ENCODE peak calls at places on chromosomes 1 and 21, in four cellular contexts. One of them, this sample, is unnamed.

GRCh38 chr1:77639056-77639455 is 43.4 kb downstream of the ZZZ3 start:
- DNase-seq in CD4-positive, alpha-beta memory T cell: no peak
- DNase-seq in foreskin fibroblast: peak; percentile 78
- DNase-seq in heart right ventricle: no peak
- DNase-seq in this sample: no peak

GRCh38 chr1:206945779-206946178 is 487 bp downstream of the PIGR start:
- DNase-seq in foreskin fibroblast: no peak
- DNase-seq in heart right ventricle: no peak
- DNase-seq in CD4-positive, alpha-beta memory T cell: no peak
- DNase-seq in this sample: no peak

GRCh38 chr21:31901342-31901741 is 28.5 kb downstream of the HUNK start:
- DNase-seq in foreskin fibroblast: no peak
- DNase-seq in CD4-positive, alpha-beta memory T cell: no peak
- DNase-seq in heart right ventricle: no peak
- DNase-seq in this sample: no peak

GRCh38 chr1:47416319-47417128 is 439 bp downstream of the FOXE3 start:
- DNase-seq in foreskin fibroblast: peak; percentile 47
- DNase-seq in CD4-positive, alpha-beta memory T cell: no peak
- DNase-seq in heart right ventricle: no peak
- DNase-seq in this sample: no peak

GRCh38 chr1:219805191-219805590 is 123.2 kb downstream of the SLC30A10 start:
- DNase-seq in foreskin fibroblast: no peak
- DNase-seq in heart right ventricle: no peak
- DNase-seq in CD4-positive, alpha-beta memory T cell: no peak
- DNase-seq in this sample: no peak

GRCh38 chr1:91555821-91556531 is 55.3 kb downstream of the CDC7 start:
- DNase-seq in heart right ventricle: no peak
- DNase-seq in foreskin fibroblast: peak; percentile 73
- DNase-seq in CD4-positive, alpha-beta memory T cell: peak; percentile 85
- DNase-seq in this sample: peak; percentile 89

GRCh38 chr1:37482796-37483744 is 8.7 kb downstream of the ZC3H12A start:
- DNase-seq in foreskin fibroblast: no peak
- DNase-seq in heart right ventricle: peak; percentile 11
- DNase-seq in CD4-positive, alpha-beta memory T cell: no peak
- DNase-seq in this sample: no peak

GRCh38 chr1:41674501-41674900 is 190.0 kb upstream of the EDN2 start:
- DNase-seq in heart right ventricle: no peak
- DNase-seq in CD4-positive, alpha-beta memory T cell: no peak
- DNase-seq in foreskin fibroblast: no peak
- DNase-seq in this sample: no peak

GRCh38 chr21:17987328-17987727 is 168.2 kb upstream of the C21orf91 start:
- DNase-seq in heart right ventricle: no peak
- DNase-seq in CD4-positive, alpha-beta memory T cell: no peak
- DNase-seq in foreskin fibroblast: no peak
- DNase-seq in this sample: no peak

GRCh38 chr1:115794976-115795375 is 26.5 kb upstream of the CASQ2 start:
- DNase-seq in CD4-positive, alpha-beta memory T cell: no peak
- DNase-seq in foreskin fibroblast: no peak
- DNase-seq in heart right ventricle: no peak
- DNase-seq in this sample: no peak

GRCh38 chr1:208997726-208998312 is 585.7 kb upstream of the CAMK1G start:
- DNase-seq in foreskin fibroblast: peak; percentile 62
- DNase-seq in CD4-positive, alpha-beta memory T cell: no peak
- DNase-seq in heart right ventricle: no peak
- DNase-seq in this sample: peak; percentile 10

GRCh38 chr1:7610106-7610731 is 160.9 kb upstream of the VAMP3 start:
- DNase-seq in CD4-positive, alpha-beta memory T cell: no peak
- DNase-seq in heart right ventricle: no peak
- DNase-seq in foreskin fibroblast: no peak
- DNase-seq in this sample: no peak

GRCh38 chr1:110779617-110780016 is 93.3 kb upstream of the CD53 start:
- DNase-seq in foreskin fibroblast: no peak
- DNase-seq in CD4-positive, alpha-beta memory T cell: no peak
- DNase-seq in heart right ventricle: no peak
- DNase-seq in this sample: no peak

GRCh38 chr21:16578912-16579311 is 849.1 kb downstream of the USP25 start:
- DNase-seq in heart right ventricle: no peak
- DNase-seq in foreskin fibroblast: peak; percentile 39
- DNase-seq in CD4-positive, alpha-beta memory T cell: no peak
- DNase-seq in this sample: no peak

GRCh38 chr1:210467440-210468040 is 138.8 kb downstream of the HHAT start:
- DNase-seq in foreskin fibroblast: peak; percentile 61
- DNase-seq in CD4-positive, alpha-beta memory T cell: no peak
- DNase-seq in heart right ventricle: no peak
- DNase-seq in this sample: no peak

GRCh38 chr1:187027259-187027658 is 198.5 kb downstream of the PLA2G4A start:
- DNase-seq in foreskin fibroblast: no peak
- DNase-seq in heart right ventricle: no peak
- DNase-seq in CD4-positive, alpha-beta memory T cell: no peak
- DNase-seq in this sample: no peak

GRCh38 chr1:212432706-212433576 is at the start of gene NENF:
- DNase-seq in heart right ventricle: peak; percentile 90
- DNase-seq in foreskin fibroblast: peak; percentile 96
- DNase-seq in CD4-positive, alpha-beta memory T cell: peak; percentile 78
- DNase-seq in this sample: peak; percentile 46

GRCh38 chr1:199700551-199700950 is 327.0 kb upstream of the NR5A2 start:
- DNase-seq in foreskin fibroblast: no peak
- DNase-seq in CD4-positive, alpha-beta memory T cell: no peak
- DNase-seq in heart right ventricle: no peak
- DNase-seq in this sample: no peak

GRCh38 chr1:227940791-227941241 is 6.9 kb downstream of the WNT9A start:
- DNase-seq in heart right ventricle: no peak
- DNase-seq in CD4-positive, alpha-beta memory T cell: no peak
- DNase-seq in foreskin fibroblast: no peak
- DNase-seq in this sample: no peak

GRCh38 chr1:227941509-227942020 is 6.2 kb downstream of the WNT9A start:
- DNase-seq in CD4-positive, alpha-beta memory T cell: no peak
- DNase-seq in foreskin fibroblast: no peak
- DNase-seq in heart right ventricle: no peak
- DNase-seq in this sample: no peak

GRCh38 chr1:227943354-227943753 is 4.4 kb downstream of the WNT9A start:
- DNase-seq in foreskin fibroblast: no peak
- DNase-seq in CD4-positive, alpha-beta memory T cell: no peak
- DNase-seq in heart right ventricle: no peak
- DNase-seq in this sample: no peak

GRCh38 chr1:227942716-227943261 is 4.9 kb downstream of the WNT9A start:
- DNase-seq in foreskin fibroblast: no peak
- DNase-seq in heart right ventricle: no peak
- DNase-seq in CD4-positive, alpha-beta memory T cell: no peak
- DNase-seq in this sample: no peak

GRCh38 chr1:227942021-227942715 is 5.6 kb downstream of the WNT9A start:
- DNase-seq in foreskin fibroblast: no peak
- DNase-seq in heart right ventricle: no peak
- DNase-seq in CD4-positive, alpha-beta memory T cell: no peak
- DNase-seq in this sample: no peak
- H3K4me3 ChIP-seq in foreskin fibroblast: no peak overlapping the region
- H3K4me3 ChIP-seq in heart right ventricle: peak overlapping the region; percentile 47
- H3K4me3 ChIP-seq in CD4-positive, alpha-beta memory T cell: no peak overlapping the region
- H3K4me3 ChIP-seq in this sample: no peak overlapping the region

GRCh38 chr21:34890724-34891609 is 158.1 kb downstream of the RUNX1 start:
- DNase-seq in heart right ventricle: no peak
- DNase-seq in foreskin fibroblast: peak; percentile 76
- DNase-seq in CD4-positive, alpha-beta memory T cell: no peak
- DNase-seq in this sample: peak; percentile 63
- H3K4me3 ChIP-seq in heart right ventricle: peak overlapping the region; percentile 73
- H3K4me3 ChIP-seq in foreskin fibroblast: peak overlapping the region; percentile 60
- H3K4me3 ChIP-seq in CD4-positive, alpha-beta memory T cell: no peak overlapping the region
- H3K4me3 ChIP-seq in this sample: peak overlapping the region; percentile 67

DNA sequence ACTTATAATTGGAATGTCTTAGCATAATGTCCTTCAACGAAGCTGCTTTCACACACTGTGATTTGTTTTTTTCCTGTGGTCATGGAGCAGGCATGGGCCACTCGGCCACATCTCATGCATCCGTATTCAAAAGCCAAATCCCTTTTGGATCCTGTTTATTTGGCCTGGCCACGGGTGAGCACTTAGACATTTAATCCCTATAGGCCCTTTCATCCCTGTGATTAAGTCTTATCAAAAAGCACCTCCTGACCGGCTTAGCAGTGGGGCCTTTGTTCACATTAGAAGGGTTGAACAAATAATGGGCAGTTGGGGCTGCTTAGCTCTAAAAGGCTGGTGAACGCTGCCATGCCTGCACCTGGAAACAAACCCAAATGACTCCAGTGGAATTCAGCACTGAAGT is 2.0 kb downstream of the KCNE2 start:
- DNase-seq in heart right ventricle: no peak
- DNase-seq in foreskin fibroblast: no peak
- DNase-seq in CD4-positive, alpha-beta memory T cell: no peak
- DNase-seq in this sample: no peak
- H3K4me3 ChIP-seq in heart right ventricle: no peak overlapping the region
- H3K4me3 ChIP-seq in foreskin fibroblast: no peak overlapping the region
- H3K4me3 ChIP-seq in CD4-positive, alpha-beta memory T cell: no peak overlapping the region
- H3K4me3 ChIP-seq in this sample: no peak overlapping the region

DNA sequence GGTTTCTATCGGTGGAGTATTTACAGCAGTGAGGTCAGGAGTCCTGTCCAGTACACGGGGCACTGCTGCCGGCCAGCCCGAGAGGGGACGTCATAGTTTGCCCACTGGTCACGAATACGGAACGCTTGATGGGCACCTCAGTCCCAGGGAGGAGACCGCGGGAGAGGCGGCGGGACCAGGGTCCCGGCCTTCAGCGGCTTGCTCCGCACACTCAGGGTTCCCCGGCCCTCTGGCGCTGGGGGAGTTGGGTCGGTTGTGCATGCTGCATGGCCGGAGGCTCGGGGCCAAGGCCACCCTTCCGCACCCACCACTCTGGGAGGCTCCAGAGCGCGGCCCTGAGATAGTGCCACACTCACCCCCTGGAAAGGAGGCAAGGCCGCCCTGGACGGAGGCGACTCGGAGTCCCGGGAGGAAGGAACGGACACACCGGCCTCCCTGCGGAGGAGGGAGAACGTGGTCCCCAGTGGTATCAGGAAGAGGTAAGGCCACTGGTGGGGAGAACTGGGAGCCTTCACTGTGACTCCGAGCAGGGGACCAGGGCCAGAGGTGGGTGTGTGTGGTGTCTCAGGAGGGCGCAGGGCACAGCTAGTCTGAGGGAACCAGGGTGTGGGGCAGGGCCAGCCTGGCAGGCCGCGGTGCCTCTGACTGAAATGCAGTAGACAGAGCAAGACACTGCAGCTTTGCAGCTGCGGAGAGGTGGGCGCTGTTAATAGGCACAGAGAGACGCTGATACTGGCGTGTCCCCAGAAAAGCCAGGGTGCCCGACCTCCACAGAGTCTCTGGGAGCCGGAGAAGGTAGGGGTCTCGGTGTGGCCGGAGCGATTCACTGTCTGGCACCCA is 28.6 kb upstream of the PRSS38 start:
- DNase-seq in foreskin fibroblast: peak; percentile 33
- DNase-seq in heart right ventricle: no peak
- DNase-seq in CD4-positive, alpha-beta memory T cell: peak; percentile 15
- DNase-seq in this sample: no peak
- H3K4me3 ChIP-seq in foreskin fibroblast: peak overlapping the region; percentile 79
- H3K4me3 ChIP-seq in heart right ventricle: peak overlapping the region; percentile 57
- H3K4me3 ChIP-seq in CD4-positive, alpha-beta memory T cell: no peak overlapping the region
- H3K4me3 ChIP-seq in this sample: no peak overlapping the region

GRCh38 chr1:172180886-172181285 is 239.6 kb upstream of the C1orf105 start:
- DNase-seq in heart right ventricle: peak; percentile 43
- DNase-seq in CD4-positive, alpha-beta memory T cell: peak; percentile 48
- DNase-seq in foreskin fibroblast: peak; percentile 73
- DNase-seq in this sample: no peak
- H3K4me3 ChIP-seq in heart right ventricle: peak overlapping the region; percentile 6
- H3K4me3 ChIP-seq in CD4-positive, alpha-beta memory T cell: peak overlapping the region; percentile 23
- H3K4me3 ChIP-seq in foreskin fibroblast: peak overlapping the region; percentile 41
- H3K4me3 ChIP-seq in this sample: no peak overlapping the region

DNA sequence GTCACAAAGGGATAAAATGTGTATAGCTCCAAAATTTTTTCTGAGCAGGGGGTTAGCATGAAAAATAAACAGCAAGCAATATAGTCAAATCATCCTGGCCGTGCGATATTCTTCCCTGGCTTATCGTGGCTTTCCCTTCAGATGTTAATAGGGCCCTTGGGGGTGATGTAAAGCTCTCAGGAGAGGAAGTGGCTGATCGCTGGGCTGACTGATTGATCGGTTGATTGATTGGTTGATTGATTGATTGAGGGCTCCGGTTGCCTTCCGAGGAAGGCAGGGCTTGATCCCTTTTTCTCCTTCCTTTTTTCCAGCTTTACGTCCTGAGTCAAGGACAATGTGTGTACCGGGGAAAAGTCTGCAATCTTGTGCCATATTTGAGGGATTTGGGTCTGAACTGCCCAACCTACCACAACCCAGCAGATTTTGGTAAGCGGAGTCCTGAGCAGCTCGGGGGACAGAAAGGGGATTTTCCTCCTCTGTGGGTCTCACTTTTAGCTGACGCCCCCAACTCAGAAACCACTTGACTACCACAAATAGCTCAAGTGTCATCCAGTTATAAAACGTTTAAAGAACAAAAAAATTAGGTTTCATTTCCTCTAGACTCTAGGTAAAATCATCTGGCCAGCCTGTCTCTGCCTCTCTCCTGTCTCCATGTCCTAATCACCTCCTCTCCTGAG is 29.5 kb downstream of the TFF3 start:
- DNase-seq in foreskin fibroblast: no peak
- DNase-seq in heart right ventricle: no peak
- DNase-seq in CD4-positive, alpha-beta memory T cell: no peak
- DNase-seq in this sample: no peak
- H3K4me3 ChIP-seq in foreskin fibroblast: no peak overlapping the region
- H3K4me3 ChIP-seq in heart right ventricle: no peak overlapping the region
- H3K4me3 ChIP-seq in CD4-positive, alpha-beta memory T cell: no peak overlapping the region
- H3K4me3 ChIP-seq in this sample: no peak overlapping the region